ENCODE peak calls at places on chromosome 13, in nine cellular contexts. One of them, this sample, is unnamed.

GRCh38 chr13:108220042-108220441 is 1.9 kb downstream of the ABHD13 start:
- DNase-seq in T-helper 2 cell: no peak
- DNase-seq in stomach: peak; percentile 66
- DNase-seq in activated naive CD4-positive, alpha-beta T cell treated with anti-CD3 and anti-CD28 coated beads for 36 hours: peak; percentile 53
- DNase-seq in GM10248: no peak
- DNase-seq in CD4-positive, alpha-beta T cell: no peak
- DNase-seq in activated T-helper 9 cell treated with anti-CD3 and anti-CD28 coated beads, Interleukin-2, amount 50 U/mL, for 16 hours: no peak
- DNase-seq in naive B cell: no peak
- DNase-seq in fibroblast of pulmonary artery: no peak
- DNase-seq in this sample: peak; percentile 45

GRCh38 chr13:64684685-64685431 is 2545.3 kb downstream of the PCDH9 start:
- DNase-seq in T-helper 2 cell: no peak
- DNase-seq in stomach: no peak
- DNase-seq in activated naive CD4-positive, alpha-beta T cell treated with anti-CD3 and anti-CD28 coated beads for 36 hours: no peak
- DNase-seq in GM10248: no peak
- DNase-seq in CD4-positive, alpha-beta T cell: no peak
- DNase-seq in activated T-helper 9 cell treated with anti-CD3 and anti-CD28 coated beads, Interleukin-2, amount 50 U/mL, for 16 hours: no peak
- DNase-seq in naive B cell: no peak
- DNase-seq in fibroblast of pulmonary artery: peak; percentile 32
- DNase-seq in this sample: no peak

GRCh38 chr13:73368608-73369007 is 309.8 kb downstream of the KLF5 start:
- DNase-seq in T-helper 2 cell: no peak
- DNase-seq in stomach: no peak
- DNase-seq in activated naive CD4-positive, alpha-beta T cell treated with anti-CD3 and anti-CD28 coated beads for 36 hours: no peak
- DNase-seq in GM10248: no peak
- DNase-seq in CD4-positive, alpha-beta T cell: no peak
- DNase-seq in activated T-helper 9 cell treated with anti-CD3 and anti-CD28 coated beads, Interleukin-2, amount 50 U/mL, for 16 hours: no peak
- DNase-seq in naive B cell: no peak
- DNase-seq in fibroblast of pulmonary artery: no peak
- DNase-seq in this sample: no peak

GRCh38 chr13:36475468-36475867 is 43.2 kb downstream of the CCNA1 start:
- DNase-seq in T-helper 2 cell: no peak
- DNase-seq in stomach: no peak
- DNase-seq in activated naive CD4-positive, alpha-beta T cell treated with anti-CD3 and anti-CD28 coated beads for 36 hours: peak; percentile 5
- DNase-seq in GM10248: no peak
- DNase-seq in CD4-positive, alpha-beta T cell: no peak
- DNase-seq in activated T-helper 9 cell treated with anti-CD3 and anti-CD28 coated beads, Interleukin-2, amount 50 U/mL, for 16 hours: no peak
- DNase-seq in naive B cell: no peak
- DNase-seq in fibroblast of pulmonary artery: peak; percentile 44
- DNase-seq in this sample: no peak

GRCh38 chr13:78067290-78067689 is 148.7 kb upstream of the EDNRB start:
- DNase-seq in T-helper 2 cell: no peak
- DNase-seq in stomach: no peak
- DNase-seq in activated naive CD4-positive, alpha-beta T cell treated with anti-CD3 and anti-CD28 coated beads for 36 hours: no peak
- DNase-seq in GM10248: no peak
- DNase-seq in CD4-positive, alpha-beta T cell: no peak
- DNase-seq in activated T-helper 9 cell treated with anti-CD3 and anti-CD28 coated beads, Interleukin-2, amount 50 U/mL, for 16 hours: no peak
- DNase-seq in naive B cell: no peak
- DNase-seq in fibroblast of pulmonary artery: no peak
- DNase-seq in this sample: no peak

GRCh38 chr13:34430294-34430693 is 511.8 kb upstream of the NBEA start:
- DNase-seq in T-helper 2 cell: no peak
- DNase-seq in stomach: no peak
- DNase-seq in activated naive CD4-positive, alpha-beta T cell treated with anti-CD3 and anti-CD28 coated beads for 36 hours: no peak
- DNase-seq in GM10248: no peak
- DNase-seq in CD4-positive, alpha-beta T cell: no peak
- DNase-seq in activated T-helper 9 cell treated with anti-CD3 and anti-CD28 coated beads, Interleukin-2, amount 50 U/mL, for 16 hours: no peak
- DNase-seq in naive B cell: no peak
- DNase-seq in fibroblast of pulmonary artery: peak; percentile 9
- DNase-seq in this sample: no peak

GRCh38 chr13:50238922-50239321 is 223.7 kb downstream of the KCNRG start:
- DNase-seq in T-helper 2 cell: no peak
- DNase-seq in stomach: no peak
- DNase-seq in activated naive CD4-positive, alpha-beta T cell treated with anti-CD3 and anti-CD28 coated beads for 36 hours: no peak
- DNase-seq in GM10248: no peak
- DNase-seq in CD4-positive, alpha-beta T cell: no peak
- DNase-seq in activated T-helper 9 cell treated with anti-CD3 and anti-CD28 coated beads, Interleukin-2, amount 50 U/mL, for 16 hours: no peak
- DNase-seq in naive B cell: no peak
- DNase-seq in fibroblast of pulmonary artery: no peak
- DNase-seq in this sample: no peak

GRCh38 chr13:41708648-41709175 is 251.4 kb downstream of the RGCC start:
- DNase-seq in T-helper 2 cell: no peak
- DNase-seq in stomach: no peak
- DNase-seq in activated naive CD4-positive, alpha-beta T cell treated with anti-CD3 and anti-CD28 coated beads for 36 hours: no peak
- DNase-seq in GM10248: no peak
- DNase-seq in CD4-positive, alpha-beta T cell: no peak
- DNase-seq in activated T-helper 9 cell treated with anti-CD3 and anti-CD28 coated beads, Interleukin-2, amount 50 U/mL, for 16 hours: no peak
- DNase-seq in naive B cell: no peak
- DNase-seq in fibroblast of pulmonary artery: no peak
- DNase-seq in this sample: no peak

GRCh38 chr13:97848886-97849285 is 104.6 kb upstream of the IPO5 start:
- DNase-seq in T-helper 2 cell: no peak
- DNase-seq in stomach: no peak
- DNase-seq in activated naive CD4-positive, alpha-beta T cell treated with anti-CD3 and anti-CD28 coated beads for 36 hours: no peak
- DNase-seq in GM10248: no peak
- DNase-seq in CD4-positive, alpha-beta T cell: no peak
- DNase-seq in activated T-helper 9 cell treated with anti-CD3 and anti-CD28 coated beads, Interleukin-2, amount 50 U/mL, for 16 hours: no peak
- DNase-seq in naive B cell: no peak
- DNase-seq in fibroblast of pulmonary artery: no peak
- DNase-seq in this sample: no peak

GRCh38 chr13:23921451-23921888 is 24.2 kb upstream of the C1QTNF9B start:
- DNase-seq in T-helper 2 cell: no peak
- DNase-seq in stomach: no peak
- DNase-seq in activated naive CD4-positive, alpha-beta T cell treated with anti-CD3 and anti-CD28 coated beads for 36 hours: peak; percentile 16
- DNase-seq in GM10248: no peak
- DNase-seq in CD4-positive, alpha-beta T cell: no peak
- DNase-seq in activated T-helper 9 cell treated with anti-CD3 and anti-CD28 coated beads, Interleukin-2, amount 50 U/mL, for 16 hours: no peak
- DNase-seq in naive B cell: no peak
- DNase-seq in fibroblast of pulmonary artery: peak; percentile 75
- DNase-seq in this sample: no peak

GRCh38 chr13:37039908-37040307 is 19.6 kb downstream of the SUPT20H start:
- DNase-seq in T-helper 2 cell: no peak
- DNase-seq in stomach: no peak
- DNase-seq in activated naive CD4-positive, alpha-beta T cell treated with anti-CD3 and anti-CD28 coated beads for 36 hours: no peak
- DNase-seq in GM10248: no peak
- DNase-seq in CD4-positive, alpha-beta T cell: no peak
- DNase-seq in activated T-helper 9 cell treated with anti-CD3 and anti-CD28 coated beads, Interleukin-2, amount 50 U/mL, for 16 hours: no peak
- DNase-seq in naive B cell: no peak
- DNase-seq in fibroblast of pulmonary artery: no peak
- DNase-seq in this sample: no peak

GRCh38 chr13:21242236-21242635 is 65.8 kb downstream of the MRPL57 start:
- DNase-seq in T-helper 2 cell: no peak
- DNase-seq in stomach: no peak
- DNase-seq in activated naive CD4-positive, alpha-beta T cell treated with anti-CD3 and anti-CD28 coated beads for 36 hours: no peak
- DNase-seq in GM10248: no peak
- DNase-seq in CD4-positive, alpha-beta T cell: no peak
- DNase-seq in activated T-helper 9 cell treated with anti-CD3 and anti-CD28 coated beads, Interleukin-2, amount 50 U/mL, for 16 hours: no peak
- DNase-seq in naive B cell: no peak
- DNase-seq in fibroblast of pulmonary artery: no peak
- DNase-seq in this sample: no peak

GRCh38 chr13:100547805-100548204 is 40.8 kb downstream of the GGACT start:
- DNase-seq in T-helper 2 cell: no peak
- DNase-seq in stomach: no peak
- DNase-seq in activated naive CD4-positive, alpha-beta T cell treated with anti-CD3 and anti-CD28 coated beads for 36 hours: no peak
- DNase-seq in GM10248: no peak
- DNase-seq in CD4-positive, alpha-beta T cell: no peak
- DNase-seq in activated T-helper 9 cell treated with anti-CD3 and anti-CD28 coated beads, Interleukin-2, amount 50 U/mL, for 16 hours: no peak
- DNase-seq in naive B cell: no peak
- DNase-seq in fibroblast of pulmonary artery: no peak
- DNase-seq in this sample: peak; percentile 81

GRCh38 chr13:26679411-26679810 is 81.2 kb downstream of the GPR12 start:
- DNase-seq in T-helper 2 cell: no peak
- DNase-seq in stomach: no peak
- DNase-seq in activated naive CD4-positive, alpha-beta T cell treated with anti-CD3 and anti-CD28 coated beads for 36 hours: no peak
- DNase-seq in GM10248: no peak
- DNase-seq in CD4-positive, alpha-beta T cell: no peak
- DNase-seq in activated T-helper 9 cell treated with anti-CD3 and anti-CD28 coated beads, Interleukin-2, amount 50 U/mL, for 16 hours: no peak
- DNase-seq in naive B cell: no peak
- DNase-seq in fibroblast of pulmonary artery: peak; percentile 56
- DNase-seq in this sample: no peak

GRCh38 chr13:62337109-62337880 is 921.6 kb upstream of the PCDH20 start:
- DNase-seq in T-helper 2 cell: no peak
- DNase-seq in stomach: no peak
- DNase-seq in activated naive CD4-positive, alpha-beta T cell treated with anti-CD3 and anti-CD28 coated beads for 36 hours: no peak
- DNase-seq in GM10248: no peak
- DNase-seq in CD4-positive, alpha-beta T cell: no peak
- DNase-seq in activated T-helper 9 cell treated with anti-CD3 and anti-CD28 coated beads, Interleukin-2, amount 50 U/mL, for 16 hours: no peak
- DNase-seq in naive B cell: no peak
- DNase-seq in fibroblast of pulmonary artery: no peak
- DNase-seq in this sample: no peak

GRCh38 chr13:31528176-31528575 is 211.2 kb upstream of the RXFP2 start:
- DNase-seq in T-helper 2 cell: no peak
- DNase-seq in stomach: no peak
- DNase-seq in activated naive CD4-positive, alpha-beta T cell treated with anti-CD3 and anti-CD28 coated beads for 36 hours: no peak
- DNase-seq in GM10248: no peak
- DNase-seq in CD4-positive, alpha-beta T cell: no peak
- DNase-seq in activated T-helper 9 cell treated with anti-CD3 and anti-CD28 coated beads, Interleukin-2, amount 50 U/mL, for 16 hours: no peak
- DNase-seq in naive B cell: no peak
- DNase-seq in fibroblast of pulmonary artery: no peak
- DNase-seq in this sample: no peak

GRCh38 chr13:99218969-99219368 is 18.3 kb downstream of the UBAC2 start:
- DNase-seq in T-helper 2 cell: peak; percentile 14
- DNase-seq in stomach: no peak
- DNase-seq in activated naive CD4-positive, alpha-beta T cell treated with anti-CD3 and anti-CD28 coated beads for 36 hours: peak; percentile 77
- DNase-seq in GM10248: no peak
- DNase-seq in CD4-positive, alpha-beta T cell: peak; percentile 60
- DNase-seq in activated T-helper 9 cell treated with anti-CD3 and anti-CD28 coated beads, Interleukin-2, amount 50 U/mL, for 16 hours: no peak
- DNase-seq in naive B cell: no peak
- DNase-seq in fibroblast of pulmonary artery: no peak
- DNase-seq in this sample: no peak

GRCh38 chr13:25169951-25170553 is 2.0 kb downstream of the AMER2 start:
- DNase-seq in T-helper 2 cell: no peak
- DNase-seq in stomach: no peak
- DNase-seq in activated naive CD4-positive, alpha-beta T cell treated with anti-CD3 and anti-CD28 coated beads for 36 hours: no peak
- DNase-seq in GM10248: no peak
- DNase-seq in CD4-positive, alpha-beta T cell: no peak
- DNase-seq in activated T-helper 9 cell treated with anti-CD3 and anti-CD28 coated beads, Interleukin-2, amount 50 U/mL, for 16 hours: no peak
- DNase-seq in naive B cell: no peak
- DNase-seq in fibroblast of pulmonary artery: no peak
- DNase-seq in this sample: no peak

GRCh38 chr13:49214917-49215376 is 5.2 kb upstream of the MLNR start:
- DNase-seq in T-helper 2 cell: no peak
- DNase-seq in stomach: peak; percentile 42
- DNase-seq in activated naive CD4-positive, alpha-beta T cell treated with anti-CD3 and anti-CD28 coated beads for 36 hours: peak; percentile 64
- DNase-seq in GM10248: peak; percentile 39
- DNase-seq in CD4-positive, alpha-beta T cell: peak; percentile 17
- DNase-seq in activated T-helper 9 cell treated with anti-CD3 and anti-CD28 coated beads, Interleukin-2, amount 50 U/mL, for 16 hours: no peak
- DNase-seq in naive B cell: peak; percentile 27
- DNase-seq in fibroblast of pulmonary artery: peak; percentile 66
- DNase-seq in this sample: peak; percentile 67

GRCh38 chr13:111143875-111144540 is 28.9 kb downstream of the ARHGEF7 start:
- DNase-seq in T-helper 2 cell: no peak
- DNase-seq in stomach: no peak
- DNase-seq in activated naive CD4-positive, alpha-beta T cell treated with anti-CD3 and anti-CD28 coated beads for 36 hours: no peak
- DNase-seq in GM10248: no peak
- DNase-seq in CD4-positive, alpha-beta T cell: no peak
- DNase-seq in activated T-helper 9 cell treated with anti-CD3 and anti-CD28 coated beads, Interleukin-2, amount 50 U/mL, for 16 hours: no peak
- DNase-seq in naive B cell: no peak
- DNase-seq in fibroblast of pulmonary artery: no peak
- DNase-seq in this sample: no peak

GRCh38 chr13:36344886-36345437 is 1.2 kb downstream of the SPART start:
- DNase-seq in T-helper 2 cell: no peak
- DNase-seq in stomach: no peak
- DNase-seq in activated naive CD4-positive, alpha-beta T cell treated with anti-CD3 and anti-CD28 coated beads for 36 hours: peak; percentile 19
- DNase-seq in GM10248: no peak
- DNase-seq in CD4-positive, alpha-beta T cell: no peak
- DNase-seq in activated T-helper 9 cell treated with anti-CD3 and anti-CD28 coated beads, Interleukin-2, amount 50 U/mL, for 16 hours: no peak
- DNase-seq in naive B cell: peak; percentile 51
- DNase-seq in fibroblast of pulmonary artery: peak; percentile 34
- DNase-seq in this sample: no peak

GRCh38 chr13:97386832-97387486 is 47.0 kb upstream of the RAP2A start:
- DNase-seq in T-helper 2 cell: no peak
- DNase-seq in stomach: no peak
- DNase-seq in activated naive CD4-positive, alpha-beta T cell treated with anti-CD3 and anti-CD28 coated beads for 36 hours: peak; percentile 19
- DNase-seq in GM10248: no peak
- DNase-seq in CD4-positive, alpha-beta T cell: no peak
- DNase-seq in activated T-helper 9 cell treated with anti-CD3 and anti-CD28 coated beads, Interleukin-2, amount 50 U/mL, for 16 hours: no peak
- DNase-seq in naive B cell: no peak
- DNase-seq in fibroblast of pulmonary artery: no peak
- DNase-seq in this sample: no peak

GRCh38 chr13:88031980-88032562 is 360.9 kb downstream of the SLITRK5 start:
- DNase-seq in T-helper 2 cell: no peak
- DNase-seq in stomach: no peak
- DNase-seq in activated naive CD4-positive, alpha-beta T cell treated with anti-CD3 and anti-CD28 coated beads for 36 hours: no peak
- DNase-seq in GM10248: no peak
- DNase-seq in CD4-positive, alpha-beta T cell: no peak
- DNase-seq in activated T-helper 9 cell treated with anti-CD3 and anti-CD28 coated beads, Interleukin-2, amount 50 U/mL, for 16 hours: no peak
- DNase-seq in naive B cell: no peak
- DNase-seq in fibroblast of pulmonary artery: peak; percentile 1
- DNase-seq in this sample: no peak

GRCh38 chr13:109904218-109904617 is 117.8 kb upstream of the IRS2 start:
- DNase-seq in T-helper 2 cell: no peak
- DNase-seq in stomach: no peak
- DNase-seq in activated naive CD4-positive, alpha-beta T cell treated with anti-CD3 and anti-CD28 coated beads for 36 hours: no peak
- DNase-seq in GM10248: no peak
- DNase-seq in CD4-positive, alpha-beta T cell: no peak
- DNase-seq in activated T-helper 9 cell treated with anti-CD3 and anti-CD28 coated beads, Interleukin-2, amount 50 U/mL, for 16 hours: no peak
- DNase-seq in naive B cell: no peak
- DNase-seq in fibroblast of pulmonary artery: no peak
- DNase-seq in this sample: no peak

GRCh38 chr13:95191821-95192220 is 109.4 kb downstream of the ABCC4 start:
- DNase-seq in T-helper 2 cell: peak; percentile 51
- DNase-seq in stomach: peak; percentile 73
- DNase-seq in activated naive CD4-positive, alpha-beta T cell treated with anti-CD3 and anti-CD28 coated beads for 36 hours: peak; percentile 82
- DNase-seq in GM10248: peak; percentile 74
- DNase-seq in CD4-positive, alpha-beta T cell: peak; percentile 49
- DNase-seq in activated T-helper 9 cell treated with anti-CD3 and anti-CD28 coated beads, Interleukin-2, amount 50 U/mL, for 16 hours: peak; percentile 23
- DNase-seq in naive B cell: peak; percentile 19
- DNase-seq in fibroblast of pulmonary artery: peak; percentile 88
- DNase-seq in this sample: peak; percentile 57